ENCODE peak calls at places on chromosome 11, in seven cellular contexts. O is right lobe of liver, P is AG08396, B is aorta, L is D341Med, U is tibial nerve, I is EL. K is an unnamed sample.

GRCh38 chr11:111454561-111455192 is 57.5 kb downstream of the BTG4 start:
- DNase-seq in U (no peak), P (peak), O (no peak), B (no peak), I (peak), L (peak), K (peak)

GRCh38 chr11:78037056-78037455 is 14.0 kb upstream of the KCTD14 start:
- DNase-seq in B (no peak), P (no peak), I (peak), O (peak), L (no peak), U (no peak), K (no peak)

GRCh38 chr11:66570117-66570825 is 1.9 kb upstream of the CTSF start:
- DNase-seq in O (no peak), L (no peak), U (no peak), P (no peak), B (no peak), I (no peak), K (no peak)

GRCh38 chr11:46616551-46617450 is at the start of gene HARBI1:
- DNase-seq in O (peak), P (peak), I (peak), L (peak), U (peak), B (peak), K (peak)

GRCh38 chr11:87374206-87374793 is 336.6 kb downstream of the TMEM135 start:
- DNase-seq in L (no peak), U (no peak), I (peak), B (no peak), O (no peak), P (no peak), K (no peak)

GRCh38 chr11:73344191-73344607 is 32.0 kb upstream of the RELT start:
- DNase-seq in I (no peak), U (no peak), P (no peak), O (no peak), L (no peak), B (peak), K (no peak)

GRCh38 chr11:117876049-117876340 is 463 bp downstream of the FXYD6 start:
- DNase-seq in I (no peak), B (no peak), L (no peak), O (no peak), P (no peak), U (no peak), K (no peak)

GRCh38 chr11:114075891-114076441 is 16.5 kb downstream of the ZBTB16 start:
- DNase-seq in O (no peak), P (peak), L (peak), U (no peak), I (peak), B (peak), K (peak)

GRCh38 chr11:70608568-70609314 is 210.4 kb downstream of the CTTN start:
- DNase-seq in P (peak), U (peak), B (no peak), I (no peak), L (no peak), O (peak), K (peak)

GRCh38 chr11:118621898-118622375 is 14.5 kb downstream of the PHLDB1 start:
- DNase-seq in U (no peak), O (no peak), I (no peak), B (no peak), P (no peak), L (no peak), K (no peak)

GRCh38 chr11:1482581-1483444 is 3.8 kb downstream of the MOB2 start:
- DNase-seq in B (peak), P (no peak), U (no peak), I (no peak), L (no peak), O (peak), K (no peak)

GRCh38 chr11:68314886-68315580 is 2.6 kb downstream of the LRP5 start:
- DNase-seq in I (peak), O (peak), U (no peak), L (no peak), B (no peak), P (peak), K (peak)

GRCh38 chr11:94661444-94661843 is 94.3 kb downstream of the PIWIL4 start:
- DNase-seq in L (no peak), I (no peak), B (no peak), U (no peak), P (no peak), O (no peak), K (no peak)

GRCh38 chr11:57307666-57308270 is 17.0 kb downstream of the TNKS1BP1 start:
- DNase-seq in P (no peak), B (no peak), U (no peak), L (no peak), I (no peak), O (no peak), K (no peak)

GRCh38 chr11:24145411-24145810 is 351.4 kb upstream of the LUZP2 start:
- DNase-seq in L (no peak), B (no peak), U (no peak), I (peak), P (no peak), O (no peak), K (no peak)

GRCh38 chr11:79296113-79296512 is 144.7 kb downstream of the TENM4 start:
- DNase-seq in P (no peak), O (no peak), B (no peak), L (no peak), U (no peak), I (no peak), K (no peak)

GRCh38 chr11:65789230-65790103 is 2.6 kb downstream of the OVOL1 start:
- DNase-seq in O (no peak), U (no peak), B (no peak), I (no peak), P (no peak), L (peak), K (no peak)

GRCh38 chr11:35173011-35173511 is 34.1 kb downstream of the CD44 start:
- DNase-seq in O (peak), L (no peak), U (peak), B (no peak), I (no peak), P (no peak), K (no peak)

GRCh38 chr11:100469835-100470234 is 217.3 kb upstream of the ARHGAP42 start:
- DNase-seq in U (peak), O (no peak), P (no peak), L (no peak), B (no peak), I (no peak), K (no peak)

GRCh38 chr11:119743041-119743440 is 14.0 kb upstream of the NECTIN1 start:
- DNase-seq in U (no peak), B (no peak), O (no peak), L (no peak), P (no peak), I (no peak), K (no peak)

GRCh38 chr11:117182551-117182935 is 4.0 kb downstream of the SIDT2 start:
- DNase-seq in I (no peak), U (no peak), B (peak), P (no peak), O (peak), L (no peak), K (no peak)

GRCh38 chr11:77322506-77322905 is 21.0 kb upstream of the GDPD4 start:
- DNase-seq in U (no peak), B (no peak), I (peak), O (no peak), P (peak), L (no peak), K (peak)

GRCh38 chr11:39442177-39442576 is 2017.3 kb downstream of the LRRC4C start:
- DNase-seq in L (no peak), B (no peak), O (no peak), P (no peak), I (no peak), U (no peak), K (no peak)

GRCh38 chr11:96095884-96096301 is 172.0 kb upstream of the MTMR2 start:
- DNase-seq in B (no peak), U (no peak), L (no peak), I (no peak), O (no peak), P (no peak), K (no peak)

GRCh38 chr11:55697817-55698216 is 35.8 kb downstream of the OR4C6 start:
- DNase-seq in U (no peak), B (no peak), O (no peak), P (no peak), I (no peak), L (no peak), K (no peak)

GRCh38 chr11:68146704-68147474 is 25.7 kb upstream of the CHKA start:
- DNase-seq in O (peak), L (no peak), U (no peak), B (no peak), P (peak), I (peak), K (peak)

GRCh38 chr11:131425285-131425684 is 54.9 kb downstream of the NTM start:
- DNase-seq in P (no peak), O (no peak), I (no peak), B (no peak), U (no peak), L (no peak), K (no peak)

K was measured in astrocyte of the spinal cord.